ENCODE peak calls at places on chromosomes 5 and 9, in six cellular contexts. E, Z, X, H, N and O are unnamed samples.

GRCh38 chr5:128436825-128437224 is 101.2 kb downstream of the FBN2 start:
- DNase-seq in E (no peak), N (no peak), H (no peak), Z (peak), X (no peak), O (no peak)

GRCh38 chr5:168364738-168365550 is 73.5 kb downstream of the WWC1 start:
- DNase-seq in X (no peak), Z (no peak), H (no peak), N (no peak), E (no peak), O (no peak)

GRCh38 chr9:4237748-4238511 is 61.9 kb downstream of the GLIS3 start:
- DNase-seq in Z (no peak), X (no peak), H (no peak), E (no peak), N (no peak), O (no peak)

GRCh38 chr5:112142769-112143270 is 276.3 kb downstream of the EPB41L4A start:
- DNase-seq in H (no peak), E (no peak), N (no peak), Z (peak), X (no peak), O (no peak)

GRCh38 chr5:59066367-59067163 is 483.7 kb downstream of the RAB3C start:
- DNase-seq in N (no peak), H (no peak), X (no peak), E (no peak), Z (no peak), O (no peak)

GRCh38 chr5:69450116-69450515 is 35.2 kb downstream of the MARVELD2 start:
- DNase-seq in N (no peak), Z (peak), X (no peak), H (no peak), E (no peak), O (no peak)

GRCh38 chr9:130930132-130930803 is 8.8 kb downstream of the FIBCD1 start:
- DNase-seq in X (no peak), E (no peak), Z (no peak), N (no peak), H (no peak), O (no peak)

GRCh38 chr9:108136646-108137045 is 647.1 kb upstream of the KLF4 start:
- DNase-seq in Z (peak), H (no peak), E (no peak), N (no peak), X (no peak), O (no peak)

GRCh38 chr5:151757233-151758140 is 944 bp downstream of the ATOX1 start:
- DNase-seq in H (no peak), N (no peak), Z (no peak), X (peak), E (peak), O (no peak)

GRCh38 chr5:136655429-136655828 is 290.1 kb upstream of the TRPC7 start:
- DNase-seq in Z (no peak), X (no peak), N (no peak), H (no peak), E (no peak), O (no peak)

GRCh38 chr9:119368681-119369581 is at the start of gene BRINP1:
- DNase-seq in N (no peak), Z (no peak), E (no peak), H (no peak), X (no peak), O (peak)

GRCh38 chr9:28866951-28867350 is 1293.7 kb upstream of the C9orf72 start:
- DNase-seq in Z (no peak), E (no peak), X (no peak), H (no peak), N (no peak), O (no peak)

GRCh38 chr9:92059045-92059444 is 56.2 kb downstream of the SPTLC1 start:
- DNase-seq in E (no peak), N (no peak), Z (no peak), H (no peak), X (no peak), O (no peak)

GRCh38 chr9:93650448-93650847 is 74.1 kb downstream of the PHF2 start:
- DNase-seq in Z (no peak), E (no peak), H (no peak), X (peak), N (no peak), O (no peak)

GRCh38 chr9:2255128-2255527 is 240.0 kb downstream of the SMARCA2 start:
- DNase-seq in E (no peak), H (no peak), N (no peak), X (no peak), Z (no peak), O (no peak)

GRCh38 chr5:54804521-54804920 is 180.9 kb downstream of the ESM1 start:
- DNase-seq in Z (peak), H (no peak), X (no peak), E (no peak), N (no peak), O (no peak)

GRCh38 chr9:130883479-130883878 is 13.1 kb downstream of the QRFP start:
- DNase-seq in Z (no peak), N (no peak), E (no peak), H (no peak), X (no peak), O (no peak)

GRCh38 chr9:93634311-93635185 is 58.2 kb downstream of the PHF2 start:
- DNase-seq in N (no peak), E (no peak), X (no peak), Z (no peak), H (no peak), O (peak)

GRCh38 chr5:168174376-168174775 is 117.1 kb upstream of the WWC1 start:
- DNase-seq in N (no peak), H (no peak), Z (no peak), E (no peak), X (no peak), O (no peak)

GRCh38 chr9:122463828-122464632 is 13.7 kb downstream of the OR1J1 start:
- DNase-seq in E (no peak), N (no peak), Z (no peak), H (no peak), X (no peak), O (no peak)

GRCh38 chr5:98796197-98796972 is 22.9 kb downstream of the RGMB start:
- DNase-seq in H (peak), X (peak), E (peak), Z (peak), N (peak), O (no peak)

GRCh38 chr5:56585973-56586740 is 229.2 kb upstream of the MAP3K1 start:
- DNase-seq in E (no peak), Z (peak), X (no peak), N (no peak), H (no peak), O (no peak)

GRCh38 chr5:173310861-173311515 is 17.2 kb downstream of the STC2 start:
- DNase-seq in E (no peak), H (no peak), Z (peak), X (no peak), N (no peak), O (peak)

GRCh38 chr5:179959627-179960026 is 51.9 kb upstream of the TBC1D9B start:
- DNase-seq in H (no peak), Z (no peak), E (no peak), X (no peak), N (no peak), O (no peak)

GRCh38 chr5:10674096-10674495 is 86.9 kb downstream of the DAP start:
- DNase-seq in N (no peak), Z (no peak), H (no peak), E (no peak), X (no peak), O (no peak)

GRCh38 chr9:76713371-76713770 is 50.9 kb upstream of the PCA3 start:
- DNase-seq in Z (no peak), H (no peak), E (no peak), X (no peak), N (no peak), O (no peak)

GRCh38 chr5:36206913-36207312 is 34.8 kb downstream of the NADK2 start:
- DNase-seq in H (no peak), E (no peak), Z (no peak), X (no peak), N (no peak), O (no peak)

GRCh38 chr5:29715167-29715566 is 1478.3 kb upstream of the CDH6 start:
- DNase-seq in H (no peak), X (no peak), E (no peak), N (no peak), Z (no peak), O (no peak)